ENCODE peak calls at places on chromosomes 6 and 20, in four cellular contexts. E is neural progenitor cell, S is PC-3, J is GM23338. C is an unnamed sample.

GRCh38 chr6:169853196-169854082 is 102.0 kb downstream of the ERMARD start:
- DNase-seq in E (no peak), S (no peak), J (no peak), C (no peak)

GRCh38 chr6:28922841-28923317 is 906 bp downstream of the TRIM27 start:
- DNase-seq in E (peak; percentile 59), S (peak; percentile 39), J (peak; percentile 63), C (peak; percentile 70)

GRCh38 chr6:37187321-37188022 is 17.5 kb downstream of the PIM1 start:
- DNase-seq in E (no peak), S (no peak), J (no peak), C (no peak)

GRCh38 chr20:54356726-54357235 is 118.6 kb upstream of the DOK5 start:
- DNase-seq in E (no peak), S (no peak), J (no peak), C (peak; percentile 43)

GRCh38 chr6:21664263-21665081 is 70.9 kb downstream of the SOX4 start:
- DNase-seq in E (peak; percentile 79), S (no peak), J (peak; percentile 90), C (peak; percentile 60)

GRCh38 chr6:125207956-125208355 is 54.4 kb downstream of the TPD52L1 start:
- DNase-seq in E (no peak), S (no peak), J (no peak), C (peak; percentile 40)

GRCh38 chr6:160128125-160128683 is 6.6 kb downstream of the SLC22A1 start:
- DNase-seq in E (no peak), S (no peak), J (no peak), C (no peak)

GRCh38 chr20:41900292-41900691 is 282.1 kb upstream of the CHD6 start:
- DNase-seq in E (no peak), S (no peak), J (no peak), C (no peak)

GRCh38 chr6:56144538-56145324 is 102.6 kb downstream of the COL21A1 start:
- DNase-seq in E (no peak), S (peak; percentile 85), J (no peak), C (peak; percentile 88)

GRCh38 chr20:37969949-37970855 is 63.1 kb downstream of the TTI1 start:
- DNase-seq in E (no peak), S (peak; percentile 69), J (no peak), C (peak; percentile 64)

GRCh38 chr20:63004607-63005211 is 2.1 kb downstream of the BHLHE23 start:
- DNase-seq in E (peak; percentile 41), S (no peak), J (no peak), C (peak; percentile 37)

GRCh38 chr6:164477790-164478189 is 831.6 kb downstream of the C6orf118 start:
- DNase-seq in E (no peak), S (no peak), J (peak; percentile 9), C (no peak)

GRCh38 chr20:57224641-57225138 is 41.8 kb downstream of the BMP7 start:
- DNase-seq in E (peak; percentile 82), S (no peak), J (no peak), C (peak; percentile 62)

GRCh38 chr20:10511166-10511506 is 76.0 kb downstream of the SLX4IP start:
- DNase-seq in E (no peak), S (no peak), J (no peak), C (no peak)

GRCh38 chr20:32908334-32909292 is 49.9 kb downstream of the EFCAB8 start:
- DNase-seq in E (no peak), S (no peak), J (no peak), C (no peak)

GRCh38 chr6:35547666-35548065 is 35.0 kb upstream of the TULP1 start:
- DNase-seq in E (no peak), S (no peak), J (no peak), C (no peak)

GRCh38 chr6:99189823-99190721 is 159.4 kb downstream of the FAXC start:
- DNase-seq in E (no peak), S (no peak), J (no peak), C (no peak)

GRCh38 chr6:160972111-160972510 is 19.5 kb upstream of the MAP3K4 start:
- DNase-seq in E (no peak), S (peak; percentile 72), J (no peak), C (peak; percentile 95)

GRCh38 chr6:129552413-129552812 is 157.6 kb downstream of the ARHGAP18 start:
- DNase-seq in E (no peak), S (no peak), J (peak; percentile 8), C (no peak)

GRCh38 chr6:71138416-71138815 is 150.2 kb upstream of the OGFRL1 start:
- DNase-seq in E (no peak), S (no peak), J (no peak), C (no peak)

GRCh38 chr6:17790486-17790885 is 83.8 kb upstream of the NUP153 start:
- DNase-seq in E (no peak), S (no peak), J (no peak), C (no peak)

GRCh38 chr6:37490466-37491015 is 9.2 kb downstream of the CCDC167 start:
- DNase-seq in E (no peak), S (no peak), J (no peak), C (no peak)

GRCh38 chr6:158020272-158020711 is 38.6 kb downstream of the SYNJ2 start:
- DNase-seq in E (no peak), S (peak; percentile 35), J (no peak), C (no peak)

GRCh38 chr6:128499079-128499705 is 21.2 kb downstream of the PTPRK start:
- DNase-seq in E (no peak), S (peak; percentile 79), J (no peak), C (no peak)

GRCh38 chr20:56630086-56630493 is 984 bp downstream of the TFAP2C start:
- DNase-seq in E (peak; percentile 95), S (peak; percentile 97), J (peak; percentile 91), C (peak; percentile 96)

GRCh38 chr6:17871169-17871479 is 116.3 kb downstream of the KIF13A start:
- DNase-seq in E (no peak), S (no peak), J (no peak), C (no peak)

GRCh38 chr20:23361108-23361650 is 803 bp upstream of the GZF1 start:
- DNase-seq in E (no peak), S (peak; percentile 26), J (peak; percentile 23), C (peak; percentile 73)

GRCh38 chr20:6489361-6490154 is 277.9 kb upstream of the BMP2 start:
- DNase-seq in E (no peak), S (peak; percentile 97), J (no peak), C (no peak)

GRCh38 chr6:149383371-149383770 is 16.7 kb upstream of the SUMO4 start:
- DNase-seq in E (no peak), S (no peak), J (no peak), C (no peak)

GRCh38 chr20:32129863-32130262 is 20.3 kb downstream of the TM9SF4 start:
- DNase-seq in E (no peak), S (no peak), J (no peak), C (no peak)

GRCh38 chr6:31750411-31751022 is 10.7 kb downstream of the MSH5 start:
- DNase-seq in E (no peak), S (no peak), J (no peak), C (no peak)

GRCh38 chr20:9215539-9215938 is 146.7 kb downstream of the PLCB4 start:
- DNase-seq in E (peak; percentile 5), S (peak; percentile 59), J (peak; percentile 61), C (peak; percentile 34)

GRCh38 chr6:37435816-37436215 is 2.8 kb downstream of the CMTR1 start:
- DNase-seq in E (no peak), S (no peak), J (no peak), C (peak; percentile 24)

GRCh38 chr6:36577298-36577697 is 16.9 kb upstream of the SRSF3 start:
- DNase-seq in E (no peak), S (peak; percentile 90), J (no peak), C (peak; percentile 93)

GRCh38 chr6:156396791-156397418 is 380.3 kb upstream of the ARID1B start:
- DNase-seq in E (peak; percentile 56), S (no peak), J (peak; percentile 63), C (no peak)

GRCh38 chr6:143675327-143675900 is 2.4 kb upstream of the PHACTR2 start:
- DNase-seq in E (peak; percentile 26), S (no peak), J (no peak), C (peak; percentile 8)
- H3K4me1 ChIP-seq in E (peaks cover 62% of the 10 kb centered on the region), S (peaks cover 61% of the 10 kb centered on the region), J (peaks cover 55% of the 10 kb centered on the region), C (peaks cover 48% of the 10 kb centered on the region)

GRCh38 chr6:30730611-30731435 is 10.7 kb downstream of the TUBB start:
- DNase-seq in E (peak; percentile 77), S (peak; percentile 84), J (peak; percentile 94), C (peak; percentile 41)

GRCh38 chr6:30725713-30726505 is 5.8 kb downstream of the TUBB start:
- DNase-seq in E (no peak), S (peak; percentile 61), J (peak; percentile 63), C (peak; percentile 74)

GRCh38 chr6:30724906-30725667 is 4.9 kb downstream of the TUBB start:
- DNase-seq in E (no peak), S (no peak), J (no peak), C (peak; percentile 36)

GRCh38 chr6:30726506-30727413 is 6.6 kb downstream of the TUBB start:
- DNase-seq in E (no peak), S (peak; percentile 33), J (no peak), C (peak; percentile 57)

GRCh38 chr6:30727920-30728605 is 7.9 kb downstream of the TUBB start:
- DNase-seq in E (no peak), S (peak; percentile 36), J (no peak), C (peak; percentile 85)
- H3F3A ChIP-seq in E (peaks cover 60% of the 10 kb centered on the region), S (peaks cover 21% of the 10 kb centered on the region), J (peaks cover 65% of the 10 kb centered on the region), C (peaks cover 93% of the 10 kb centered on the region)

GRCh38 chr6:33204165-33204414 is 365 bp upstream of the HSD17B8 start:
- DNase-seq in E (no peak), S (no peak), J (no peak), C (no peak)

GRCh38 chr6:33203443-33204164 is 851 bp upstream of the HSD17B8 start:
- DNase-seq in E (no peak), S (no peak), J (no peak), C (no peak)

GRCh38 chr6:33201147-33201545 is 479 bp downstream of the SLC39A7 start:
- DNase-seq in E (no peak), S (no peak), J (no peak), C (no peak)

GRCh38 chr6:33201935-33202334 is 1.3 kb downstream of the SLC39A7 start:
- DNase-seq in E (no peak), S (no peak), J (no peak), C (peak; percentile 34)

DNA sequence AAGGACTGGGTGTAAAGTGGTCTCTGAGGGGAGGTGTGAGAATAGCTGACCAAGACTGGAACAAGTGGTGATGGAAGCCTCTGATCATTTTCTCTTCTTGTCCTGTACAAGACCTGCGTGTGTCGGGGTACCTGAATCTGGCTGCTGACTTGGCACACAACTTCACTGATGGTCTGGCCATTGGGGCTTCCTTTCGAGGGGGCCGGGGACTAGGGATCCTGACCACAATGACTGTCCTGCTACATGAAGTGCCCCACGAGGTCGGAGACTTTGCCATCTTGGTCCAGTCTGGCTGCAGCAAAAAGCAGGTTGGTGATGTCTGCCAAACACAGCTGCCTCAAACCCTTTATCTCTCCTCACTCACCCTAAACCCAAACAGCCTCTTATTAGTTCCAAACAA is 1.7 kb upstream of the HSD17B8 start:
- DNase-seq in E (no peak), S (no peak), J (no peak), C (no peak)
- H3K4me3 ChIP-seq in E (no peak overlapping the region), S (peak overlapping the region; percentile 97), J (no peak overlapping the region), C (peak overlapping the region; percentile 99)

DNA sequence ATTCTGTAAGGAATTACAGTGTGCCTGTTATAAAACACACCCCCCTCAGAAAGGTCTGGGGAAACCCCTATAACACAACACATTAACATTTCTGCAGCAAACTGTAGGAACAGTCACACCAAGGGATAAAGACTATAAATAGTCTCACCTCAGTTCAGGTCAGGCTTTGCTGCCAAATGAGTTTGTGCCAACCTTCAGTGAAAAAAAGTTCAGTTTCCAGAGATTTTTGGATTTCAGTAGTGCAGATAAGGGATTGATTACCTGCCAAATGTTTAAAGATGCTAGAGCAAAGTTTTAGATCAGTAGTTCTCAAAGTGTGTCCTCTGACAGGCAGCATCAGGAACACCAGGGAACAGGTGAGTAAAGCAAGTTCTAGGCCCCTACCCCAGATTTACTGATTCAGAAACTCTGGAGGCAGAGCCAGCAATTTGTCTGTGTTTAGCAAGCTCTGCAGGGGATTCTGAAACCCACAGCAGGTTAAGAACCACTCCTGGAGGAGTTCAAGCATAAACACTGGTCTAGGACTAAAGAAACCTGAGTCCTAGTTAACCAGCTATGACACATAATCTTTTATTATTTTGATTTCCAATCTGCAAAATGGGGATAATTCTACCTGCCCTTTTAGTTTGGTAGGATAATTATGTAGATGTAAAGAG is 111.0 kb downstream of the RCAN2 start:
- DNase-seq in E (no peak), S (no peak), J (no peak), C (no peak)
- H3K4me1 ChIP-seq in E (peaks cover 29% of the 10 kb centered on the region), S (no peaks in the 10 kb centered on the region), J (peaks cover 10% of the 10 kb centered on the region), C (no peaks in the 10 kb centered on the region)

C was measured in GM23248.